ENCODE peak calls at places on chromosomes 3 and 15, in five cellular contexts. W is NAMALWA, S is COR-L47, H is SW480, A is AG04450. P is an unnamed sample.

GRCh38 chr3:61936344-61936937 is 375.1 kb downstream of the PTPRG start:
- DNase-seq in W (peak; percentile 43), S (no peak), H (no peak), A (no peak), P (peak; percentile 29)

GRCh38 chr15:84631706-84632272 is 22.3 kb downstream of the WDR73 start:
- DNase-seq in W (no peak), S (no peak), H (no peak), A (no peak), P (no peak)

GRCh38 chr3:187775549-187775948 is 30.3 kb upstream of the BCL6 start:
- DNase-seq in W (no peak), S (no peak), H (no peak), A (no peak), P (no peak)

GRCh38 chr3:192957441-192957951 is 39.8 kb upstream of the MB21D2 start:
- DNase-seq in W (no peak), S (no peak), H (no peak), A (peak; percentile 76), P (no peak)

GRCh38 chr3:127755305-127755681 is 67.0 kb downstream of the MGLL start:
- DNase-seq in W (no peak), S (no peak), H (no peak), A (no peak), P (no peak)

GRCh38 chr3:68142331-68142887 is 488.0 kb upstream of the SUCLG2 start:
- DNase-seq in W (no peak), S (no peak), H (no peak), A (no peak), P (no peak)

GRCh38 chr3:24502690-24503089 is 8.0 kb upstream of the THRB start:
- DNase-seq in W (no peak), S (no peak), H (no peak), A (no peak), P (peak; percentile 10)

GRCh38 chr3:107752202-107752990 is 229.6 kb downstream of the BBX start:
- DNase-seq in W (peak; percentile 46), S (peak; percentile 61), H (peak; percentile 15), A (no peak), P (peak; percentile 27)

GRCh38 chr3:177150970-177151627 is 46.2 kb downstream of the TBL1XR1 start:
- DNase-seq in W (peak; percentile 45), S (peak; percentile 12), H (no peak), A (peak; percentile 72), P (peak; percentile 83)

GRCh38 chr15:39869251-39869650 is 50.8 kb downstream of the GPR176 start:
- DNase-seq in W (no peak), S (peak; percentile 33), H (no peak), A (no peak), P (peak; percentile 53)

GRCh38 chr3:71921036-71921435 is 136.1 kb upstream of the PROK2 start:
- DNase-seq in W (no peak), S (no peak), H (no peak), A (no peak), P (no peak)

GRCh38 chr3:177196473-177197040 is 725 bp downstream of the TBL1XR1 start:
- DNase-seq in W (peak; percentile 73), S (peak; percentile 66), H (peak; percentile 70), A (no peak), P (peak; percentile 70)

GRCh38 chr3:154090116-154090420 is 31.1 kb upstream of the ARHGEF26 start:
- DNase-seq in W (no peak), S (no peak), H (no peak), A (no peak), P (no peak)

GRCh38 chr15:66996099-66996498 is 69.3 kb upstream of the SMAD3 start:
- DNase-seq in W (no peak), S (no peak), H (no peak), A (no peak), P (no peak)

GRCh38 chr15:59976480-59976879 is 27.6 kb upstream of the FOXB1 start:
- DNase-seq in W (no peak), S (no peak), H (peak; percentile 20), A (no peak), P (no peak)

GRCh38 chr3:34780973-34781372 is 858.4 kb upstream of the ARPP21 start:
- DNase-seq in W (no peak), S (no peak), H (no peak), A (no peak), P (no peak)

GRCh38 chr3:143814358-143814968 is 33.8 kb downstream of the SLC9A9 start:
- DNase-seq in W (no peak), S (no peak), H (no peak), A (no peak), P (no peak)

GRCh38 chr3:149131594-149131993 is 2.2 kb downstream of the HPS3 start:
- DNase-seq in W (no peak), S (no peak), H (no peak), A (no peak), P (no peak)

GRCh38 chr3:186589856-186590579 is 19.5 kb downstream of the DNAJB11 start:
- DNase-seq in W (no peak), S (peak; percentile 9), H (peak; percentile 76), A (no peak), P (no peak)